ENCODE peak calls at places on chromosomes 16 and 17, in eight cellular contexts. One of them, this sample, is unnamed.

GRCh38 chr17:951388-952132 is 28.0 kb downstream of the NXN start:
- DNase-seq in NCI-H2029: no peak
- DNase-seq in heart right ventricle: no peak
- DNase-seq in T-helper 17 cell: no peak
- DNase-seq in AG09309: no peak
- DNase-seq in HFFc6: peak
- DNase-seq in HT-29: peak
- DNase-seq in hippocampal formation: no peak
- DNase-seq in this sample: no peak

GRCh38 chr17:16988749-16989229 is 16.9 kb upstream of the TNFRSF13B start:
- DNase-seq in T-helper 17 cell: no peak
- DNase-seq in NCI-H2029: no peak
- DNase-seq in HT-29: no peak
- DNase-seq in heart right ventricle: no peak
- DNase-seq in hippocampal formation: peak
- DNase-seq in AG09309: no peak
- DNase-seq in HFFc6: no peak
- DNase-seq in this sample: peak

GRCh38 chr16:10178079-10178478 is 4.1 kb downstream of the GRIN2A start:
- DNase-seq in hippocampal formation: no peak
- DNase-seq in AG09309: no peak
- DNase-seq in HT-29: no peak
- DNase-seq in heart right ventricle: no peak
- DNase-seq in HFFc6: peak
- DNase-seq in NCI-H2029: no peak
- DNase-seq in T-helper 17 cell: no peak
- DNase-seq in this sample: no peak

GRCh38 chr16:75555213-75555706 is 792 bp downstream of the TMEM231 start:
- DNase-seq in AG09309: peak
- DNase-seq in hippocampal formation: peak
- DNase-seq in HFFc6: peak
- DNase-seq in HT-29: peak
- DNase-seq in NCI-H2029: no peak
- DNase-seq in T-helper 17 cell: no peak
- DNase-seq in heart right ventricle: peak
- DNase-seq in this sample: no peak

GRCh38 chr16:48383204-48383876 is 1.9 kb downstream of the SIAH1 start:
- DNase-seq in hippocampal formation: no peak
- DNase-seq in T-helper 17 cell: no peak
- DNase-seq in HFFc6: no peak
- DNase-seq in HT-29: peak
- DNase-seq in NCI-H2029: no peak
- DNase-seq in heart right ventricle: no peak
- DNase-seq in AG09309: no peak
- DNase-seq in this sample: no peak

GRCh38 chr17:76408037-76408849 is 23.8 kb downstream of the SPHK1 start:
- DNase-seq in heart right ventricle: peak
- DNase-seq in HT-29: peak
- DNase-seq in AG09309: no peak
- DNase-seq in T-helper 17 cell: peak
- DNase-seq in NCI-H2029: peak
- DNase-seq in HFFc6: peak
- DNase-seq in hippocampal formation: no peak
- DNase-seq in this sample: no peak

GRCh38 chr16:63745456-63745855 is 1376.4 kb downstream of the CDH11 start:
- DNase-seq in AG09309: no peak
- DNase-seq in T-helper 17 cell: no peak
- DNase-seq in HT-29: no peak
- DNase-seq in NCI-H2029: no peak
- DNase-seq in heart right ventricle: no peak
- DNase-seq in HFFc6: no peak
- DNase-seq in hippocampal formation: no peak
- DNase-seq in this sample: no peak

GRCh38 chr16:813204-813915 is 12.8 kb upstream of the GNG13 start:
- DNase-seq in heart right ventricle: no peak
- DNase-seq in AG09309: no peak
- DNase-seq in HFFc6: peak
- DNase-seq in NCI-H2029: no peak
- DNase-seq in HT-29: no peak
- DNase-seq in T-helper 17 cell: no peak
- DNase-seq in hippocampal formation: peak
- DNase-seq in this sample: no peak

GRCh38 chr16:4410335-4411075 is 5.9 kb downstream of the CORO7 start:
- DNase-seq in hippocampal formation: peak
- DNase-seq in HT-29: no peak
- DNase-seq in heart right ventricle: no peak
- DNase-seq in AG09309: no peak
- DNase-seq in T-helper 17 cell: no peak
- DNase-seq in HFFc6: peak
- DNase-seq in NCI-H2029: peak
- DNase-seq in this sample: no peak

GRCh38 chr17:10042589-10043244 is 137.6 kb upstream of the RCVRN start:
- DNase-seq in hippocampal formation: no peak
- DNase-seq in T-helper 17 cell: no peak
- DNase-seq in NCI-H2029: no peak
- DNase-seq in heart right ventricle: no peak
- DNase-seq in AG09309: no peak
- DNase-seq in HFFc6: no peak
- DNase-seq in HT-29: no peak
- DNase-seq in this sample: no peak

GRCh38 chr17:81436294-81436849 is 41.1 kb downstream of the BAHCC1 start:
- DNase-seq in HFFc6: no peak
- DNase-seq in NCI-H2029: no peak
- DNase-seq in HT-29: no peak
- DNase-seq in AG09309: no peak
- DNase-seq in T-helper 17 cell: no peak
- DNase-seq in hippocampal formation: no peak
- DNase-seq in heart right ventricle: peak
- DNase-seq in this sample: no peak

GRCh38 chr17:6936370-6937028 is 59.4 kb upstream of the ALOX12 start:
- DNase-seq in HT-29: peak
- DNase-seq in heart right ventricle: peak
- DNase-seq in HFFc6: peak
- DNase-seq in AG09309: no peak
- DNase-seq in T-helper 17 cell: no peak
- DNase-seq in NCI-H2029: no peak
- DNase-seq in hippocampal formation: peak
- DNase-seq in this sample: no peak

GRCh38 chr17:55624789-55625433 is 97.8 kb downstream of the TMEM100 start:
- DNase-seq in HT-29: no peak
- DNase-seq in T-helper 17 cell: no peak
- DNase-seq in NCI-H2029: no peak
- DNase-seq in hippocampal formation: no peak
- DNase-seq in HFFc6: no peak
- DNase-seq in AG09309: no peak
- DNase-seq in heart right ventricle: no peak
- DNase-seq in this sample: no peak

GRCh38 chr16:53055603-53056527 is 1.1 kb downstream of the CHD9 start:
- DNase-seq in AG09309: peak
- DNase-seq in NCI-H2029: no peak
- DNase-seq in HT-29: peak
- DNase-seq in T-helper 17 cell: no peak
- DNase-seq in hippocampal formation: peak
- DNase-seq in heart right ventricle: peak
- DNase-seq in HFFc6: peak
- DNase-seq in this sample: no peak

GRCh38 chr16:22728167-22728836 is 85.7 kb upstream of the HS3ST2 start:
- DNase-seq in AG09309: no peak
- DNase-seq in HFFc6: no peak
- DNase-seq in hippocampal formation: no peak
- DNase-seq in heart right ventricle: no peak
- DNase-seq in HT-29: no peak
- DNase-seq in NCI-H2029: peak
- DNase-seq in T-helper 17 cell: no peak
- DNase-seq in this sample: no peak

GRCh38 chr17:59357929-59358328 is 26.5 kb downstream of the YPEL2 start:
- DNase-seq in NCI-H2029: no peak
- DNase-seq in HFFc6: peak
- DNase-seq in T-helper 17 cell: no peak
- DNase-seq in hippocampal formation: no peak
- DNase-seq in heart right ventricle: no peak
- DNase-seq in AG09309: no peak
- DNase-seq in HT-29: no peak
- DNase-seq in this sample: no peak

GRCh38 chr17:39027037-39027436 is 59.8 kb upstream of the FBXO47 start:
- DNase-seq in T-helper 17 cell: no peak
- DNase-seq in hippocampal formation: no peak
- DNase-seq in HFFc6: no peak
- DNase-seq in heart right ventricle: peak
- DNase-seq in HT-29: peak
- DNase-seq in AG09309: no peak
- DNase-seq in NCI-H2029: peak
- DNase-seq in this sample: no peak

GRCh38 chr17:6191405-6192095 is 121.4 kb downstream of the WSCD1 start:
- DNase-seq in hippocampal formation: no peak
- DNase-seq in HFFc6: no peak
- DNase-seq in HT-29: no peak
- DNase-seq in NCI-H2029: no peak
- DNase-seq in T-helper 17 cell: no peak
- DNase-seq in heart right ventricle: no peak
- DNase-seq in AG09309: no peak
- DNase-seq in this sample: no peak

GRCh38 chr16:53713403-53714013 is 9.6 kb downstream of the FTO start:
- DNase-seq in hippocampal formation: no peak
- DNase-seq in NCI-H2029: no peak
- DNase-seq in T-helper 17 cell: no peak
- DNase-seq in HFFc6: no peak
- DNase-seq in HT-29: no peak
- DNase-seq in heart right ventricle: no peak
- DNase-seq in AG09309: no peak
- DNase-seq in this sample: no peak

GRCh38 chr17:65115721-65116312 is 21.4 kb upstream of the RGS9 start:
- DNase-seq in NCI-H2029: no peak
- DNase-seq in heart right ventricle: no peak
- DNase-seq in hippocampal formation: no peak
- DNase-seq in T-helper 17 cell: no peak
- DNase-seq in AG09309: no peak
- DNase-seq in HFFc6: no peak
- DNase-seq in HT-29: no peak
- DNase-seq in this sample: no peak

GRCh38 chr16:70254095-70254964 is 2.6 kb upstream of the EXOSC6 start:
- DNase-seq in hippocampal formation: no peak
- DNase-seq in HT-29: no peak
- DNase-seq in heart right ventricle: no peak
- DNase-seq in HFFc6: no peak
- DNase-seq in AG09309: no peak
- DNase-seq in NCI-H2029: no peak
- DNase-seq in T-helper 17 cell: no peak
- DNase-seq in this sample: no peak

GRCh38 chr16:47258874-47259461 is 115.2 kb upstream of the NETO2 start:
- DNase-seq in HT-29: peak
- DNase-seq in AG09309: no peak
- DNase-seq in NCI-H2029: no peak
- DNase-seq in heart right ventricle: no peak
- DNase-seq in T-helper 17 cell: no peak
- DNase-seq in HFFc6: no peak
- DNase-seq in hippocampal formation: no peak
- DNase-seq in this sample: peak

GRCh38 chr16:9191274-9191850 is 99.9 kb downstream of the HAPSTR1 start:
- DNase-seq in HFFc6: no peak
- DNase-seq in heart right ventricle: no peak
- DNase-seq in hippocampal formation: no peak
- DNase-seq in HT-29: no peak
- DNase-seq in AG09309: no peak
- DNase-seq in NCI-H2029: no peak
- DNase-seq in T-helper 17 cell: no peak
- DNase-seq in this sample: no peak

GRCh38 chr17:5526821-5527598 is 40.6 kb downstream of the MIS12 start:
- DNase-seq in T-helper 17 cell: no peak
- DNase-seq in AG09309: peak
- DNase-seq in heart right ventricle: peak
- DNase-seq in NCI-H2029: no peak
- DNase-seq in HT-29: no peak
- DNase-seq in hippocampal formation: peak
- DNase-seq in HFFc6: peak
- DNase-seq in this sample: no peak

GRCh38 chr17:4110152-4110551 is 32.7 kb downstream of the ZZEF1 start:
- DNase-seq in heart right ventricle: no peak
- DNase-seq in HT-29: no peak
- DNase-seq in NCI-H2029: no peak
- DNase-seq in AG09309: no peak
- DNase-seq in hippocampal formation: no peak
- DNase-seq in T-helper 17 cell: no peak
- DNase-seq in HFFc6: peak
- DNase-seq in this sample: no peak

GRCh38 chr16:65534121-65534528 is 412.3 kb upstream of the CDH11 start:
- DNase-seq in HFFc6: peak
- DNase-seq in heart right ventricle: no peak
- DNase-seq in AG09309: no peak
- DNase-seq in HT-29: no peak
- DNase-seq in NCI-H2029: no peak
- DNase-seq in T-helper 17 cell: no peak
- DNase-seq in hippocampal formation: no peak
- DNase-seq in this sample: no peak

GRCh38 chr16:73037331-73037745 is 10.6 kb downstream of the ZFHX3 start:
- DNase-seq in T-helper 17 cell: no peak
- DNase-seq in NCI-H2029: no peak
- DNase-seq in hippocampal formation: no peak
- DNase-seq in AG09309: no peak
- DNase-seq in HFFc6: no peak
- DNase-seq in heart right ventricle: no peak
- DNase-seq in HT-29: no peak
- DNase-seq in this sample: no peak

GRCh38 chr17:31907342-31907975 is 6.0 kb upstream of the UTP6 start:
- DNase-seq in hippocampal formation: no peak
- DNase-seq in T-helper 17 cell: no peak
- DNase-seq in heart right ventricle: peak
- DNase-seq in HT-29: no peak
- DNase-seq in AG09309: peak
- DNase-seq in NCI-H2029: no peak
- DNase-seq in HFFc6: peak
- DNase-seq in this sample: no peak

GRCh38 chr17:17681187-17681743 is at the start of gene RAI1:
- DNase-seq in AG09309: no peak
- DNase-seq in NCI-H2029: peak
- DNase-seq in HT-29: peak
- DNase-seq in heart right ventricle: peak
- DNase-seq in T-helper 17 cell: peak
- DNase-seq in hippocampal formation: peak
- DNase-seq in HFFc6: peak
- DNase-seq in this sample: no peak

GRCh38 chr16:66472961-66473610 is 46.0 kb downstream of the BEAN1 start:
- DNase-seq in AG09309: no peak
- DNase-seq in T-helper 17 cell: no peak
- DNase-seq in heart right ventricle: no peak
- DNase-seq in hippocampal formation: no peak
- DNase-seq in HT-29: no peak
- DNase-seq in HFFc6: no peak
- DNase-seq in NCI-H2029: no peak
- DNase-seq in this sample: no peak

GRCh38 chr17:30720013-30720471 is 104.5 kb downstream of the CRLF3 start:
- DNase-seq in HFFc6: no peak
- DNase-seq in hippocampal formation: no peak
- DNase-seq in T-helper 17 cell: no peak
- DNase-seq in AG09309: no peak
- DNase-seq in heart right ventricle: no peak
- DNase-seq in NCI-H2029: no peak
- DNase-seq in HT-29: no peak
- DNase-seq in this sample: no peak

GRCh38 chr17:78029697-78030096 is 71.2 kb downstream of the TNRC6C start:
- DNase-seq in T-helper 17 cell: no peak
- DNase-seq in NCI-H2029: no peak
- DNase-seq in AG09309: no peak
- DNase-seq in hippocampal formation: no peak
- DNase-seq in HT-29: no peak
- DNase-seq in HFFc6: no peak
- DNase-seq in heart right ventricle: no peak
- DNase-seq in this sample: no peak

GRCh38 chr17:62592305-62593099 is 35.0 kb upstream of the MRC2 start:
- DNase-seq in HFFc6: no peak
- DNase-seq in hippocampal formation: no peak
- DNase-seq in NCI-H2029: no peak
- DNase-seq in AG09309: no peak
- DNase-seq in HT-29: no peak
- DNase-seq in T-helper 17 cell: no peak
- DNase-seq in heart right ventricle: no peak
- DNase-seq in this sample: no peak